ENCODE peak calls at places on chromosome 4, in nine cellular contexts. T is retinal pigment epithelial cell, M is chondrocyte, G is RWPE1, J is endodermal cell, Z is fibroblast of the aortic adventitia, N is hepatocyte, O is foreskin fibroblast, B is Calu3. Q is an unnamed sample.

GRCh38 chr4:17577660-17578481 is 873 bp downstream of the LAP3 start:
- DNase-seq in T (peak; percentile 7), M (peak; percentile 92), G (no peak), J (peak; percentile 61), Z (peak; percentile 22), N (peak; percentile 61), O (no peak), B (peak; percentile 19), Q (peak; percentile 23)

GRCh38 chr4:113049421-113050355 is at the start of gene ANK2:
- DNase-seq in T (peak; percentile 27), M (no peak), G (no peak), J (peak; percentile 89), Z (peak; percentile 24), N (peak; percentile 26), O (no peak), B (no peak), Q (peak; percentile 11)

GRCh38 chr4:74682567-74683359 is 111.6 kb downstream of the BTC start:
- DNase-seq in T (peak; percentile 93), M (no peak), G (peak; percentile 63), J (peak; percentile 84), Z (peak; percentile 94), N (peak; percentile 72), O (peak; percentile 88), B (peak; percentile 59), Q (peak; percentile 10)

GRCh38 chr4:12041828-12042227 is 613.1 kb upstream of the HS3ST1 start:
- DNase-seq in T (no peak), M (no peak), G (no peak), J (no peak), Z (no peak), N (peak; percentile 13), O (no peak), B (no peak), Q (no peak)

GRCh38 chr4:171956678-171957077 is 143.5 kb downstream of the GALNTL6 start:
- DNase-seq in T (no peak), M (no peak), G (no peak), J (no peak), Z (no peak), N (no peak), O (no peak), B (no peak), Q (no peak)

GRCh38 chr4:82097504-82097903 is 276.3 kb downstream of the HNRNPD start:
- DNase-seq in T (no peak), M (no peak), G (no peak), J (no peak), Z (no peak), N (no peak), O (no peak), B (peak; percentile 6), Q (no peak)

GRCh38 chr4:153023692-153024394 is 87.7 kb downstream of the FHDC1 start:
- DNase-seq in T (no peak), M (no peak), G (peak; percentile 67), J (no peak), Z (no peak), N (no peak), O (no peak), B (no peak), Q (no peak)

GRCh38 chr4:129323630-129324029 is 227.7 kb downstream of the C4orf33 start:
- DNase-seq in T (no peak), M (no peak), G (no peak), J (no peak), Z (no peak), N (no peak), O (no peak), B (no peak), Q (no peak)

GRCh38 chr4:151968643-151969042 is 207.8 kb upstream of the GATB start:
- DNase-seq in T (no peak), M (no peak), G (no peak), J (no peak), Z (no peak), N (no peak), O (no peak), B (no peak), Q (no peak)

GRCh38 chr4:90476586-90476985 is 349.4 kb downstream of the CCSER1 start:
- DNase-seq in T (no peak), M (no peak), G (no peak), J (no peak), Z (no peak), N (no peak), O (no peak), B (no peak), Q (no peak)

GRCh38 chr4:16205298-16206164 is 20.7 kb downstream of the TAPT1 start:
- DNase-seq in T (no peak), M (no peak), G (no peak), J (no peak), Z (peak; percentile 31), N (peak; percentile 52), O (no peak), B (no peak), Q (no peak)

GRCh38 chr4:123127218-123127617 is 204.8 kb upstream of the NUDT6 start:
- DNase-seq in T (no peak), M (no peak), G (no peak), J (no peak), Z (peak; percentile 65), N (no peak), O (no peak), B (no peak), Q (no peak)

GRCh38 chr4:13701937-13702446 is 74.5 kb upstream of the BOD1L1 start:
- DNase-seq in T (peak; percentile 17), M (no peak), G (peak; percentile 46), J (no peak), Z (peak; percentile 92), N (peak; percentile 13), O (peak; percentile 75), B (peak; percentile 47), Q (no peak)

GRCh38 chr4:74504212-74504611 is 59.3 kb downstream of the AREG start:
- DNase-seq in T (no peak), M (no peak), G (no peak), J (no peak), Z (peak; percentile 40), N (no peak), O (peak; percentile 36), B (no peak), Q (no peak)

GRCh38 chr4:54041100-54041499 is 23.3 kb downstream of the CHIC2 start:
- DNase-seq in T (no peak), M (no peak), G (no peak), J (no peak), Z (no peak), N (no peak), O (no peak), B (no peak), Q (no peak)

GRCh38 chr4:76366737-76367136 is 54.2 kb downstream of the CCDC158 start:
- DNase-seq in T (no peak), M (no peak), G (no peak), J (no peak), Z (no peak), N (no peak), O (no peak), B (no peak), Q (no peak)

GRCh38 chr4:177267911-177268310 is 41.8 kb upstream of the NEIL3 start:
- DNase-seq in T (no peak), M (no peak), G (no peak), J (no peak), Z (no peak), N (no peak), O (no peak), B (no peak), Q (no peak)

GRCh38 chr4:31461425-31461824 is 741.3 kb downstream of the PCDH7 start:
- DNase-seq in T (no peak), M (no peak), G (peak; percentile 35), J (no peak), Z (peak; percentile 16), N (no peak), O (no peak), B (no peak), Q (no peak)

GRCh38 chr4:39394706-39395105 is 12.0 kb upstream of the KLB start:
- DNase-seq in T (no peak), M (no peak), G (no peak), J (no peak), Z (no peak), N (no peak), O (no peak), B (no peak), Q (no peak)
- TF ChIP-seq CTCF in T (no peak), M (no peak), G (no peak), J (no peak), Z (no peak), N (no peak), O (no peak), B (no peak), Q (no peak)

GRCh38 chr4:40502936-40503335 is 126.7 kb downstream of the RBM47 start:
- DNase-seq in T (no peak), M (no peak), G (no peak), J (no peak), Z (no peak), N (no peak), O (no peak), B (no peak), Q (no peak)

GRCh38 chr4:40506066-40506465 is 123.6 kb downstream of the RBM47 start:
- DNase-seq in T (no peak), M (no peak), G (no peak), J (no peak), Z (no peak), N (peak; percentile 29), O (no peak), B (no peak), Q (no peak)

GRCh38 chr4:40506492-40506891 is 123.2 kb downstream of the RBM47 start:
- DNase-seq in T (no peak), M (no peak), G (peak; percentile 22), J (no peak), Z (no peak), N (no peak), O (no peak), B (no peak), Q (no peak)

GRCh38 chr4:40511017-40511614 is 118.5 kb downstream of the RBM47 start:
- DNase-seq in T (no peak), M (no peak), G (no peak), J (no peak), Z (no peak), N (no peak), O (no peak), B (no peak), Q (no peak)

DNA sequence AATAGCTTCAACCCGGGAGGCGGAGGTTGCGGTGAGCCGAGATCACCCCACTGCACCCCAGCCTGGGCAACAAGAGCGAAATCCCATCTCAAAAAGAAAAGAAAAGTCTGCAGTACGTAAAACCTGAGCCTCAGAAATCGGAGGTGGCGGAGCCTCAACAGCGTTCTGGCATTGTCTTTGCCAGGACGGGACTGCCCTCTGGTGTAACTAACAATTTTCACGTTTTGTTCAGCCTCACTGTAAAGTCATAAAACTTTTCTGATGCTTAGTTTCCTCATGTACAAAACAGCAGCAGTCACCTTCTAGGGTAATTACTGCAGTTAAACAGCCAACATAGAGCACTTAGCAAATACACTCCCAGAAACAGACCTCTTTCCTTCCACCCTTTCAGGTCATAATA is 121.7 kb downstream of the RBM47 start:
- DNase-seq in T (no peak), M (no peak), G (no peak), J (no peak), Z (no peak), N (peak; percentile 60), O (no peak), B (no peak), Q (no peak)
- TF ChIP-seq CTCF in T (no peak), M (peak; percentile 35), G (no peak), J (peak; percentile 21), Z (no peak), N (peak; percentile 31), O (no peak), B (no peak), Q (no peak)

GRCh38 chr4:9898596-9899345 is 117.3 kb downstream of the DRD5 start:
- DNase-seq in T (no peak), M (no peak), G (peak; percentile 3), J (peak; percentile 91), Z (peak; percentile 2), N (peak; percentile 74), O (peak; percentile 13), B (peak; percentile 18), Q (peak; percentile 37)
- TF ChIP-seq CTCF in T (peak; percentile 21), M (peak; percentile 43), G (no peak), J (peak; percentile 81), Z (no peak), N (peak; percentile 55), O (peak; percentile 6), B (no peak), Q (peak; percentile 59)

GRCh38 chr4:115790812-115791211 is 677.4 kb upstream of the NDST4 start:
- DNase-seq in T (no peak), M (no peak), G (no peak), J (no peak), Z (no peak), N (no peak), O (no peak), B (no peak), Q (no peak)
- TF ChIP-seq CTCF in T (no peak), M (peak; percentile 65), G (no peak), J (peak; percentile 58), Z (no peak), N (peak; percentile 23), O (no peak), B (no peak), Q (peak; percentile 38)